ENCODE peak calls at places on chromosome 20, in six cellular contexts. F is C1 segment of cervical spinal cord; V is HS-27A; T is AG10803; U is EL; N is naive thymus-derived CD8-positive, alpha-beta T cell. I is an unnamed sample.
A peak's percentile ranks its signal among the peaks of the same experiment; 100 is the strongest.

GRCh38 chr20:9015984-9016324 is 52.9 kb upstream of the PLCB4 start:
- DNase-seq in T (peak; percentile 93), N (no peak), U (peak; percentile 81), F (no peak), V (peak; percentile 60), I (no peak)

GRCh38 chr20:63678071-63678470 is 18.4 kb upstream of the TNFRSF6B start:
- DNase-seq in V (no peak), U (no peak), N (no peak), F (no peak), T (no peak), I (no peak)

GRCh38 chr20:33945391-33946079 is 48.2 kb upstream of the RALY start:
- DNase-seq in V (no peak), U (peak; percentile 74), T (peak; percentile 72), F (peak; percentile 41), N (no peak), I (peak; percentile 67)

GRCh38 chr20:59971428-59971827 is 13.2 kb downstream of the CDH26 start:
- DNase-seq in F (no peak), U (no peak), V (no peak), N (no peak), T (no peak), I (no peak)

GRCh38 chr20:51529027-51529749 is 13.3 kb downstream of the NFATC2 start:
- DNase-seq in F (no peak), N (no peak), U (peak; percentile 64), V (no peak), T (peak; percentile 87), I (no peak)

GRCh38 chr20:63895886-63896135 is 885 bp downstream of the DNAJC5 start:
- DNase-seq in V (no peak), N (no peak), U (peak; percentile 13), T (peak; percentile 8), F (no peak), I (no peak)

GRCh38 chr20:43727980-43728590 is 1.3 kb upstream of the GTSF1L start:
- DNase-seq in F (no peak), V (no peak), U (no peak), T (no peak), N (peak; percentile 54), I (no peak)

GRCh38 chr20:49420811-49421295 is 61.6 kb downstream of the KCNB1 start:
- DNase-seq in F (no peak), U (no peak), V (no peak), T (no peak), N (no peak), I (no peak)

I was measured in MV-4-11.